ENCODE peak calls at places on chromosome 13, in seven cellular contexts. J is psoas muscle; Q is fibroblast of gingiva; X is AG09319; R is fibroblast of villous mesenchyme; F is sciatic nerve; V is activated gamma-delta T cell treated with anti-CD3 and anti-CD28 coated beads, Interleukin-2, amount 50 U/mL, for 16 hours. W is an unnamed sample.
A peak's percentile ranks its signal among the peaks of the same experiment; 100 is the strongest.

GRCh38 chr13:28466151-28466550 is 28.8 kb downstream of the FLT1 start:
- DNase-seq in J (no peak), Q (no peak), X (no peak), R (no peak), F (no peak), V (no peak), W (no peak)

GRCh38 chr13:56586966-56587365 is 553.8 kb upstream of the PRR20A start:
- DNase-seq in J (no peak), Q (no peak), X (no peak), R (no peak), F (no peak), V (no peak), W (no peak)

GRCh38 chr13:25151626-25152025 is 20.5 kb downstream of the AMER2 start:
- DNase-seq in J (no peak), Q (no peak), X (no peak), R (no peak), F (no peak), V (no peak), W (no peak)

GRCh38 chr13:97030705-97031452 is 36.6 kb upstream of the OXGR1 start:
- DNase-seq in J (no peak), Q (peak; percentile 61), X (no peak), R (peak; percentile 62), F (no peak), V (no peak), W (no peak)

GRCh38 chr13:59337070-59337469 is 826.7 kb downstream of the DIAPH3 start:
- DNase-seq in J (no peak), Q (peak; percentile 25), X (no peak), R (no peak), F (no peak), V (no peak), W (no peak)

GRCh38 chr13:80716610-80717081 is 375.7 kb upstream of the SPRY2 start:
- DNase-seq in J (peak; percentile 57), Q (peak; percentile 78), X (no peak), R (no peak), F (peak; percentile 60), V (no peak), W (no peak)

GRCh38 chr13:26760835-26761582 is 423 bp upstream of the GPR12 start:
- DNase-seq in J (no peak), Q (no peak), X (no peak), R (no peak), F (no peak), V (no peak), W (no peak)

GRCh38 chr13:40271931-40272775 is 394.3 kb downstream of the FOXO1 start:
- DNase-seq in J (peak; percentile 84), Q (peak; percentile 92), X (peak; percentile 18), R (peak; percentile 78), F (peak; percentile 86), V (no peak), W (peak; percentile 44)

GRCh38 chr13:71998223-71998622 is 131.2 kb upstream of the DACH1 start:
- DNase-seq in J (no peak), Q (no peak), X (no peak), R (no peak), F (no peak), V (no peak), W (no peak)

GRCh38 chr13:43629691-43630480 is 156.9 kb downstream of the ENOX1 start:
- DNase-seq in J (no peak), Q (peak; percentile 68), X (peak; percentile 8), R (peak; percentile 59), F (no peak), V (no peak), W (no peak)

GRCh38 chr13:33676700-33677048 is 141.3 kb upstream of the RFC3 start:
- DNase-seq in J (peak; percentile 53), Q (peak; percentile 36), X (peak; percentile 10), R (peak; percentile 61), F (peak; percentile 66), V (no peak), W (no peak)

GRCh38 chr13:74919914-74920313 is 562.1 kb downstream of the TBC1D4 start:
- DNase-seq in J (no peak), Q (no peak), X (no peak), R (no peak), F (no peak), V (no peak), W (no peak)

GRCh38 chr13:110726726-110727125 is 13.2 kb downstream of the ING1 start:
- DNase-seq in J (no peak), Q (no peak), X (no peak), R (no peak), F (no peak), V (peak; percentile 50), W (no peak)

GRCh38 chr13:40341086-40341471 is 325.4 kb downstream of the FOXO1 start:
- DNase-seq in J (no peak), Q (no peak), X (no peak), R (no peak), F (no peak), V (no peak), W (no peak)

GRCh38 chr13:38255600-38255999 is 94.1 kb upstream of the UFM1 start:
- DNase-seq in J (no peak), Q (no peak), X (no peak), R (no peak), F (no peak), V (no peak), W (no peak)

GRCh38 chr13:108176685-108177274 is 38.6 kb downstream of the LIG4 start:
- DNase-seq in J (no peak), Q (no peak), X (no peak), R (peak; percentile 22), F (no peak), V (peak; percentile 20), W (no peak)

GRCh38 chr13:19618925-19619324 is 14.5 kb upstream of the MPHOSPH8 start:
- DNase-seq in J (no peak), Q (peak; percentile 33), X (no peak), R (peak; percentile 56), F (no peak), V (no peak), W (no peak)

GRCh38 chr13:98083936-98084335 is 59.0 kb upstream of the FARP1 start:
- DNase-seq in J (no peak), Q (no peak), X (no peak), R (no peak), F (no peak), V (no peak), W (no peak)

GRCh38 chr13:74288361-74288911 is 154.2 kb upstream of the KLF12 start:
- DNase-seq in J (no peak), Q (no peak), X (no peak), R (no peak), F (peak; percentile 55), V (peak; percentile 1), W (no peak)

GRCh38 chr13:46684287-46685001 is 112.5 kb downstream of the ESD start:
- DNase-seq in J (no peak), Q (no peak), X (no peak), R (peak; percentile 54), F (no peak), V (no peak), W (no peak)

GRCh38 chr13:99859178-99860177 is 112.1 kb downstream of the ZIC5 start:
- DNase-seq in J (no peak), Q (no peak), X (no peak), R (no peak), F (no peak), V (peak; percentile 44), W (peak; percentile 41)

GRCh38 chr13:103607995-103608394 is 541.8 kb upstream of the SLC10A2 start:
- DNase-seq in J (no peak), Q (no peak), X (no peak), R (no peak), F (no peak), V (no peak), W (no peak)

GRCh38 chr13:105979586-105979985 is 555.9 kb downstream of the EFNB2 start:
- DNase-seq in J (no peak), Q (no peak), X (no peak), R (no peak), F (no peak), V (no peak), W (no peak)

GRCh38 chr13:98295371-98295770 is 118.3 kb upstream of the RNF113B start:
- DNase-seq in J (no peak), Q (no peak), X (no peak), R (peak; percentile 65), F (no peak), V (no peak), W (no peak)

GRCh38 chr13:46578590-46578975 is 25.6 kb downstream of the LRCH1 start:
- DNase-seq in J (no peak), Q (no peak), X (no peak), R (no peak), F (no peak), V (no peak), W (no peak)

GRCh38 chr13:20702945-20703784 is at the start of gene IL17D:
- DNase-seq in J (peak; percentile 62), Q (no peak), X (no peak), R (no peak), F (no peak), V (peak; percentile 31), W (peak; percentile 82)

GRCh38 chr13:110244096-110244830 is 62.7 kb downstream of the COL4A1 start:
- DNase-seq in J (no peak), Q (peak; percentile 96), X (peak; percentile 92), R (peak; percentile 68), F (no peak), V (no peak), W (no peak)